ENCODE peak calls at places on chromosome 16, in four cellular contexts. I, B, A and F are unnamed samples.

GRCh38 chr16:66277311-66278070 is 89.0 kb upstream of the CDH5 start:
- DNase-seq in I (no peak), B (no peak), A (no peak), F (no peak)

GRCh38 chr16:22397459-22397858 is 23.0 kb upstream of the CDR2 start:
- DNase-seq in I (no peak), B (no peak), A (no peak), F (no peak)

GRCh38 chr16:68564367-68564985 is 25.4 kb downstream of the ZFP90 start:
- DNase-seq in I (no peak), B (no peak), A (no peak), F (no peak)

GRCh38 chr16:85697441-85697840 is 8.7 kb upstream of the GINS2 start:
- DNase-seq in I (no peak), B (no peak), A (no peak), F (no peak)

GRCh38 chr16:69064164-69064563 is 41.3 kb upstream of the HAS3 start:
- DNase-seq in I (no peak), B (no peak), A (no peak), F (no peak)

GRCh38 chr16:69338557-69339288 is 641 bp downstream of the COG8 start:
- DNase-seq in I (no peak), B (no peak), A (no peak), F (no peak)

GRCh38 chr16:22668318-22668717 is 145.6 kb upstream of the HS3ST2 start:
- DNase-seq in I (no peak), B (no peak), A (no peak), F (no peak)

GRCh38 chr16:54402270-54402669 is 115.7 kb upstream of the IRX3 start:
- DNase-seq in I (no peak), B (no peak), A (no peak), F (no peak)

GRCh38 chr16:622920-623280 is 7.9 kb upstream of the WFIKKN1 start:
- DNase-seq in I (peak; percentile 79), B (no peak), A (no peak), F (no peak)

GRCh38 chr16:985237-985636 is 3.7 kb downstream of the SOX8 start:
- DNase-seq in I (no peak), B (no peak), A (no peak), F (no peak)

GRCh38 chr16:75224281-75224680 is 5.5 kb downstream of the CTRB1 start:
- DNase-seq in I (no peak), B (no peak), A (no peak), F (no peak)

GRCh38 chr16:85479972-85480726 is 133.0 kb upstream of the GSE1 start:
- DNase-seq in I (no peak), B (no peak), A (no peak), F (peak; percentile 90)

GRCh38 chr16:51556694-51557327 is 405.7 kb upstream of the SALL1 start:
- DNase-seq in I (no peak), B (no peak), A (no peak), F (no peak)

GRCh38 chr16:84323626-84324025 is 28.9 kb downstream of the WFDC1 start:
- DNase-seq in I (no peak), B (peak; percentile 17), A (no peak), F (no peak)

GRCh38 chr16:79104567-79104966 is 496.0 kb downstream of the MAF start:
- DNase-seq in I (no peak), B (no peak), A (no peak), F (no peak)

GRCh38 chr16:82996814-82997213 is 370.0 kb downstream of the CDH13 start:
- DNase-seq in I (no peak), B (no peak), A (no peak), F (no peak)

GRCh38 chr16:72749091-72749490 is 298.8 kb downstream of the ZFHX3 start:
- DNase-seq in I (no peak), B (no peak), A (no peak), F (no peak)

GRCh38 chr16:63907251-63907650 is 1214.6 kb downstream of the CDH11 start:
- DNase-seq in I (no peak), B (no peak), A (no peak), F (no peak)

GRCh38 chr16:57092786-57093301 is 461 bp downstream of the CPNE2 start:
- DNase-seq in I (peak; percentile 73), B (no peak), A (no peak), F (peak; percentile 76)
- TF ChIP-seq SPI1 in I (no peak), B (no peak), A (no peak), F (no peak)

DNA sequence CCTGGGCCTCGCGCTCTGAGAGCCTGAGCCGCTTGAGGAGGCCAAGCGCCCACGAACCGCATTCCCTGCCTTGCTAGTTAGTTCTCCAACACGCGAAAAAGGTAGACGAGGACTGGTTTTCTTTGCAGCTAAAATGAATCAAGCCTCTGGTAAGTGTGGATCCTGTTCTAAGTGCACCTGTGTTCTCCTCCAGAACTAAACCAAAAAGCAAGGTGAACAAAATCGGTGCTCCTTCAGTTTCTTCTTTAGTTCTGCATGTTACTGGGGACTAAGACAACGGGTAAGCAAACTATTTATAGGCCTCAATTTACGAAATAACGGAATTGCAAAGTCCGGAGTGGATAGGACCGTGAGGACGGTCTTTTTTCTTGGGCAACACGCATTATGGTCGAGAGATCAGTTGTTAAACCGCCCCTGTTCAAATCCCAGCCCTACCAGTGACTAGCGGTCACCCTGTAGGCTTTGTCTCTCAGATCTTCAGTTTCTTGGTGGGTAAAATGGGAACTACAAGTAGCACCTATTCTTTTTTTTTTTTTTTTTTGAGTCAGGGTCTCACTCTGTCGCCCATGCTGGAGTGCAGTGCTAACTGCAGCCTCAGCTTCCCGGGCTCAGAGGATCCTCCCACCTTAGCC is 993 bp upstream of the ANKRD11 start:
- DNase-seq in I (no peak), B (no peak), A (no peak), F (no peak)
- TF ChIP-seq SPI1 in I (no peak), B (no peak), A (no peak), F (no peak)

GRCh38 chr16:81251871-81252270 is 13.4 kb downstream of the BCO1 start:
- DNase-seq in I (no peak), B (no peak), A (no peak), F (no peak)

GRCh38 chr16:81259916-81260315 is 21.4 kb downstream of the BCO1 start:
- DNase-seq in I (no peak), B (no peak), A (no peak), F (no peak)

GRCh38 chr16:81253141-81253540 is 14.7 kb downstream of the BCO1 start:
- DNase-seq in I (no peak), B (no peak), A (no peak), F (no peak)

DNA sequence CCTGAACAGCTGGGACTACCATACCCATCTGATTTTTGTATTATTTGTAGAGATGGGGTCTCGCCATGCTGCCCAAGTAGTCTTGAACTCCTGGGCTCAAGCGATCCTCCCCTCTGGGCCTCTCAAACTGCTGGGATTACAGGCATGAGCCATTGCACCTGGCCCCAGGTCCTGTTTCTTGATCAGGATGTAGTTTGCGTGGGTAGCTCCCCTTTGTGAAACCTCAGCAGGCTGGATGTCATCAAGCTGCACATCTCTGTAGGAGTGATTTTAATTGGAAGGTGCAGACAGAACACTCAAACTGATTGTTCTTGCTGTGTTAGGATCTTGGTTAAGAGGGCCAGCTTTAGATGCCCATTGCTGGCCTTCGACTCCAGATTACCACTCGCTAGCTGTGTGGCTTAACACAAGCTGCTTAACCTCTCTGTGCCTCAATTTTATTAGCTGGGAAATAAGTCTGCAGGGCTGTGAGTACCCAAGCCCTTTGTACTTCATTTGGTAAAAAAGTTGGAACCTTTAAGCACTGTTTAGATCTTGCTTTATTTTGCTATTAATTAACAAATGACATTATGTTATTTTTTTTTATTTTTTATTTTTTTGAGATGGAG is 16.5 kb downstream of the BCO1 start:
- DNase-seq in I (no peak), B (no peak), A (no peak), F (no peak)
- TF ChIP-seq SPI1 in I (no peak), B (no peak), A (no peak), F (no peak)

GRCh38 chr16:57485091-57485915 is 990 bp downstream of the DOK4 start:
- DNase-seq in I (no peak), B (no peak), A (no peak), F (no peak)
- TF ChIP-seq SPI1 in I (no peak), B (no peak), A (no peak), F (no peak)

DNA sequence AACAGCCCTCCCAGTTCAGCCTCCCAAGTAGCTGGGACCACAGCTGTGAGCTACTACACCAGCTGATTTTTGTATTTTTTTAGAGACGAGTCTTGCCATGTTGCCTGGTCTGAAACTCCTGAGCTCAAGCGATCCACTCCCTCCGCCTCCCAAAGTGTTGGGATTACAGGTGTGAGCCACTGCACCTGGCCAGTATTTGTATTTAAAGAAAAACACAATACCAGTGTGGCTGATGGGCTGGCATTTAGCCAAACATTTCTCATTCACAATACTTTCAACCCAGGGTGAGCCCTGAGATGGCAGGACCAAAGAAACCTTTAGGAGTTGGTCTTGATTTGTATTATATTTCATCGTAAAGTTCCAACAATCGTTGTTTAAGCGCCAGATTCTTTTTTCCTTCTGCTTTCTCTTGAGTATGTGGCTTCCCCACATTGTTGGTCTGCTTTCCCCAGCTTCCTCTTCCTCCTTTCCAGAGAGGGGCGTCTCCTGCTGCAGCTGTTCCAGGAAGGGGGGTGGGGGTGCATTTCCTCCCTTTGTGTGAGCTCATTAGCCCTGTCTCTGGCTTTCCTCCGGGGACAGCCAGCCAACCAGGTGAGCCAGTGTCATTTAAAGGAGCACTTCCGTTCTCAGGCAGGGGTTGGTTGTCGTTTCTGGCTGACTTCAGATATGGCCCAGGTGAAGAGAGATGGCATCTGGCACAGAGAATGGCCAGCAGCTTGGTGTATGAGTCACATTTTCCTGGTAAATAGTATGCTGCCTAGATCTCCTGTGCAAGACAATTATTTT is 79.9 kb downstream of the GPRC5B start:
- DNase-seq in I (no peak), B (peak; percentile 53), A (no peak), F (no peak)
- TF ChIP-seq SPI1 in I (no peak), B (peak; percentile 87), A (no peak), F (peak; percentile 28)